ENCODE peak calls at places on chromosome 20, in nine cellular contexts. N is testis, U is heart right ventricle, F is osteoblast, W is pancreas, R is body of pancreas, X is psoas muscle, Z is K562, L is IMR-90. M is an unnamed sample.

GRCh38 chr20:11296221-11296620 is 621.5 kb upstream of the BTBD3 start:
- DNase-seq in N (no peak), U (no peak), F (no peak), W (no peak), R (no peak), X (no peak), Z (no peak), L (no peak), M (no peak)

GRCh38 chr20:25543068-25543467 is 42.3 kb downstream of the NINL start:
- DNase-seq in N (no peak), U (no peak), F (no peak), W (no peak), R (no peak), X (no peak), Z (no peak), L (peak; percentile 66), M (no peak)

GRCh38 chr20:24985802-24986201 is 6.7 kb downstream of the APMAP start:
- DNase-seq in N (no peak), U (no peak), F (no peak), W (no peak), R (no peak), X (no peak), Z (no peak), L (no peak), M (no peak)

GRCh38 chr20:20369353-20370086 is 1.6 kb downstream of the INSM1 start:
- DNase-seq in N (no peak), U (no peak), F (peak; percentile 82), W (peak; percentile 19), R (peak; percentile 58), X (no peak), Z (no peak), L (no peak), M (no peak)

GRCh38 chr20:17612287-17612974 is 42.6 kb downstream of the DSTN start:
- DNase-seq in N (no peak), U (no peak), F (peak; percentile 86), W (no peak), R (peak; percentile 46), X (no peak), Z (no peak), L (peak; percentile 50), M (no peak)

GRCh38 chr20:49479785-49480184 is 2.7 kb downstream of the KCNB1 start:
- DNase-seq in N (no peak), U (no peak), F (no peak), W (no peak), R (no peak), X (no peak), Z (no peak), L (no peak), M (peak; percentile 78)

GRCh38 chr20:38722708-38723068 is 1.6 kb upstream of the SLC32A1 start:
- DNase-seq in N (no peak), U (no peak), F (no peak), W (no peak), R (no peak), X (no peak), Z (peak; percentile 17), L (no peak), M (no peak)

GRCh38 chr20:46361386-46361785 is 45.0 kb downstream of the ELMO2 start:
- DNase-seq in N (no peak), U (no peak), F (peak; percentile 68), W (no peak), R (no peak), X (no peak), Z (no peak), L (no peak), M (no peak)

GRCh38 chr20:20465259-20465658 is 97.4 kb downstream of the INSM1 start:
- DNase-seq in N (no peak), U (no peak), F (no peak), W (no peak), R (no peak), X (no peak), Z (no peak), L (no peak), M (no peak)

GRCh38 chr20:58511364-58511763 is 3.8 kb downstream of the APCDD1L start:
- DNase-seq in N (no peak), U (no peak), F (peak; percentile 95), W (no peak), R (no peak), X (no peak), Z (no peak), L (peak; percentile 83), M (no peak)

GRCh38 chr20:5654557-5654956 is 95.6 kb upstream of the SHLD1 start:
- DNase-seq in N (no peak), U (no peak), F (peak; percentile 91), W (no peak), R (no peak), X (no peak), Z (no peak), L (peak; percentile 97), M (no peak)

GRCh38 chr20:32971703-32972161 is 32.5 kb downstream of the SUN5 start:
- DNase-seq in N (no peak), U (no peak), F (no peak), W (no peak), R (no peak), X (no peak), Z (no peak), L (no peak), M (no peak)

GRCh38 chr20:19098092-19098491 is 114.3 kb upstream of the SLC24A3 start:
- DNase-seq in N (no peak), U (no peak), F (no peak), W (no peak), R (no peak), X (no peak), Z (no peak), L (no peak), M (no peak)

GRCh38 chr20:17873410-17874270 is 95.0 kb downstream of the SNX5 start:
- DNase-seq in N (peak; percentile 96), U (peak; percentile 80), F (peak; percentile 93), W (peak; percentile 91), R (peak; percentile 97), X (peak; percentile 89), Z (no peak), L (peak; percentile 96), M (peak; percentile 94)

GRCh38 chr20:59032713-59033059 is 551 bp upstream of the ATP5F1E start:
- DNase-seq in N (no peak), U (no peak), F (no peak), W (no peak), R (peak; percentile 20), X (no peak), Z (no peak), L (peak; percentile 27), M (no peak)

GRCh38 chr20:25239387-25240370 is 8.2 kb upstream of the PYGB start:
- DNase-seq in N (no peak), U (no peak), F (peak; percentile 29), W (no peak), R (no peak), X (no peak), Z (no peak), L (no peak), M (no peak)

GRCh38 chr20:46139908-46140482 is 21.9 kb downstream of the CD40 start:
- DNase-seq in N (no peak), U (no peak), F (no peak), W (peak; percentile 9), R (peak; percentile 14), X (no peak), Z (no peak), L (no peak), M (no peak)

GRCh38 chr20:19539191-19539590 is 218.9 kb upstream of the RIN2 start:
- DNase-seq in N (peak; percentile 18), U (no peak), F (no peak), W (no peak), R (no peak), X (no peak), Z (no peak), L (no peak), M (no peak)

GRCh38 chr20:25313608-25314007 is 65.7 kb downstream of the PYGB start:
- DNase-seq in N (no peak), U (no peak), F (no peak), W (no peak), R (no peak), X (no peak), Z (no peak), L (no peak), M (no peak)

GRCh38 chr20:49337357-49337756 is 59.5 kb upstream of the ZNFX1 start:
- DNase-seq in N (no peak), U (no peak), F (peak; percentile 56), W (no peak), R (no peak), X (no peak), Z (no peak), L (no peak), M (no peak)

GRCh38 chr20:44615876-44616603 is 33.7 kb downstream of the PKIG start:
- DNase-seq in N (no peak), U (no peak), F (peak; percentile 61), W (no peak), R (no peak), X (peak; percentile 73), Z (no peak), L (no peak), M (no peak)

GRCh38 chr20:2900845-2901592 is 27.7 kb downstream of the PTPRA start:
- DNase-seq in N (no peak), U (no peak), F (no peak), W (no peak), R (no peak), X (no peak), Z (no peak), L (no peak), M (no peak)

GRCh38 chr20:59765599-59766177 is 161.3 kb downstream of the PHACTR3 start:
- DNase-seq in N (peak; percentile 21), U (no peak), F (peak; percentile 65), W (no peak), R (no peak), X (no peak), Z (peak; percentile 66), L (no peak), M (no peak)

GRCh38 chr20:16551601-16552419 is 21.4 kb downstream of the KIF16B start:
- DNase-seq in N (no peak), U (no peak), F (no peak), W (no peak), R (no peak), X (no peak), Z (no peak), L (peak; percentile 13), M (no peak)
- H3K9me3 ChIP-seq in N (no peaks in the 10 kb centered on the region), U (no peaks in the 10 kb centered on the region), F (no peaks in the 10 kb centered on the region), W (no peaks in the 10 kb centered on the region), R (no peaks in the 10 kb centered on the region), X (no peaks in the 10 kb centered on the region), Z (no peaks in the 10 kb centered on the region), L (no peaks in the 10 kb centered on the region), M (no peaks in the 10 kb centered on the region)

GRCh38 chr20:41175201-41175651 is 37.9 kb downstream of the PLCG1 start:
- DNase-seq in N (peak; percentile 14), U (peak; percentile 2), F (no peak), W (no peak), R (no peak), X (no peak), Z (no peak), L (no peak), M (no peak)
- H3K27ac ChIP-seq in N (peak overlapping the region; percentile 45), U (peak overlapping the region; percentile 90), F (no peak overlapping the region), W (no peak overlapping the region), R (no peak overlapping the region), X (peak overlapping the region; percentile 71), Z (no peak overlapping the region), L (peak overlapping the region; percentile 40), M (no peak overlapping the region)

GRCh38 chr20:53381568-53382262 is 211.9 kb downstream of the ZNF217 start:
- DNase-seq in N (no peak), U (no peak), F (no peak), W (no peak), R (no peak), X (no peak), Z (no peak), L (no peak), M (no peak)
- TF ChIP-seq CTCF in N (no peak), U (no peak), F (no peak), W (no peak), R (no peak), X (no peak), Z (peak; percentile 31), L (no peak), M (no peak)

GRCh38 chr20:39899881-39900280 is 789.2 kb downstream of the MAFB start:
- DNase-seq in N (no peak), U (no peak), F (no peak), W (no peak), R (no peak), X (no peak), Z (no peak), L (no peak), M (no peak)
- H3K9me3 ChIP-seq in N (no peaks in the 10 kb centered on the region), U (no peaks in the 10 kb centered on the region), F (no peaks in the 10 kb centered on the region), W (no peaks in the 10 kb centered on the region), R (no peaks in the 10 kb centered on the region), X (no peaks in the 10 kb centered on the region), Z (no peaks in the 10 kb centered on the region), L (no peaks in the 10 kb centered on the region), M (no peaks in the 10 kb centered on the region)

M was measured in right lobe of liver.